ENCODE peak calls at places on chromosomes 11 and 22, in ten cellular contexts. R, Y, P, C, A, H, W, Q, X and L are unnamed samples.

GRCh38 chr11:65262775-65263174 is 1.0 kb downstream of the POLA2 start:
- DNase-seq in R (no peak), Y (peak; percentile 18), P (peak; percentile 50), C (no peak), A (no peak), H (no peak), W (no peak), Q (no peak), X (no peak), L (no peak)

GRCh38 chr11:79087957-79088318 is 352.9 kb downstream of the TENM4 start:
- DNase-seq in R (no peak), Y (peak; percentile 48), P (no peak), C (no peak), A (no peak), H (no peak), W (no peak), Q (no peak), X (peak; percentile 32), L (no peak)

GRCh38 chr22:39055658-39056057 is 15.0 kb downstream of the APOBEC3F start:
- DNase-seq in R (no peak), Y (no peak), P (no peak), C (no peak), A (no peak), H (no peak), W (no peak), Q (no peak), X (no peak), L (no peak)

GRCh38 chr11:131653244-131653643 is 282.8 kb downstream of the NTM start:
- DNase-seq in R (no peak), Y (no peak), P (no peak), C (no peak), A (no peak), H (no peak), W (no peak), Q (no peak), X (no peak), L (no peak)

GRCh38 chr22:20494978-20495860 is at the start of gene KLHL22:
- DNase-seq in R (no peak), Y (peak; percentile 65), P (peak; percentile 54), C (peak; percentile 39), A (peak; percentile 30), H (peak; percentile 37), W (peak; percentile 60), Q (peak; percentile 26), X (peak; percentile 36), L (peak; percentile 45)

GRCh38 chr11:77066229-77067023 is at the start of gene CAPN5:
- DNase-seq in R (peak; percentile 51), Y (peak; percentile 98), P (peak; percentile 88), C (peak; percentile 97), A (peak; percentile 97), H (peak; percentile 88), W (peak; percentile 89), Q (peak; percentile 92), X (peak; percentile 96), L (peak; percentile 88)

GRCh38 chr11:63889344-63889743 is 27.6 kb downstream of the RCOR2 start:
- DNase-seq in R (no peak), Y (no peak), P (no peak), C (no peak), A (no peak), H (no peak), W (no peak), Q (no peak), X (no peak), L (no peak)

GRCh38 chr11:29773656-29774264 is 243.1 kb downstream of the KCNA4 start:
- DNase-seq in R (peak; percentile 2), Y (no peak), P (no peak), C (no peak), A (no peak), H (peak; percentile 82), W (no peak), Q (no peak), X (peak; percentile 92), L (no peak)

GRCh38 chr11:7637447-7638157 is 35.7 kb downstream of the CYB5R2 start:
- DNase-seq in R (no peak), Y (peak; percentile 82), P (no peak), C (no peak), A (peak; percentile 20), H (peak; percentile 91), W (no peak), Q (peak; percentile 65), X (no peak), L (no peak)

GRCh38 chr11:114036156-114036811 is 23.2 kb upstream of the ZBTB16 start:
- DNase-seq in R (peak; percentile 14), Y (peak; percentile 91), P (peak; percentile 24), C (peak; percentile 93), A (peak; percentile 79), H (peak; percentile 84), W (peak; percentile 80), Q (peak; percentile 18), X (peak; percentile 93), L (peak; percentile 89)

GRCh38 chr22:38921801-38922200 is 35.6 kb upstream of the APOBEC3A start:
- DNase-seq in R (no peak), Y (no peak), P (no peak), C (no peak), A (no peak), H (no peak), W (no peak), Q (no peak), X (no peak), L (no peak)

GRCh38 chr11:78564037-78564888 is 10.4 kb downstream of the NARS2 start:
- DNase-seq in R (no peak), Y (peak; percentile 81), P (peak; percentile 78), C (peak; percentile 52), A (peak; percentile 91), H (peak; percentile 85), W (no peak), Q (peak; percentile 76), X (peak; percentile 74), L (peak; percentile 35)

GRCh38 chr22:20591295-20591645 is 83.9 kb downstream of the MED15 start:
- DNase-seq in R (no peak), Y (no peak), P (no peak), C (no peak), A (no peak), H (no peak), W (no peak), Q (no peak), X (no peak), L (no peak)

GRCh38 chr11:126992065-126992803 is 8.3 kb downstream of the KIRREL3 start:
- DNase-seq in R (peak; percentile 93), Y (peak; percentile 88), P (no peak), C (no peak), A (peak; percentile 81), H (peak; percentile 95), W (no peak), Q (peak; percentile 98), X (no peak), L (no peak)

GRCh38 chr22:48664586-48664985 is 1163.1 kb downstream of the BRD1 start:
- DNase-seq in R (no peak), Y (no peak), P (no peak), C (no peak), A (no peak), H (no peak), W (no peak), Q (no peak), X (no peak), L (no peak)
- TF ChIP-seq CTCF in R (no peak), Y (no peak), P (no peak), C (no peak), A (no peak), H (no peak), W (no peak), Q (no peak), X (no peak), L (no peak)

DNA sequence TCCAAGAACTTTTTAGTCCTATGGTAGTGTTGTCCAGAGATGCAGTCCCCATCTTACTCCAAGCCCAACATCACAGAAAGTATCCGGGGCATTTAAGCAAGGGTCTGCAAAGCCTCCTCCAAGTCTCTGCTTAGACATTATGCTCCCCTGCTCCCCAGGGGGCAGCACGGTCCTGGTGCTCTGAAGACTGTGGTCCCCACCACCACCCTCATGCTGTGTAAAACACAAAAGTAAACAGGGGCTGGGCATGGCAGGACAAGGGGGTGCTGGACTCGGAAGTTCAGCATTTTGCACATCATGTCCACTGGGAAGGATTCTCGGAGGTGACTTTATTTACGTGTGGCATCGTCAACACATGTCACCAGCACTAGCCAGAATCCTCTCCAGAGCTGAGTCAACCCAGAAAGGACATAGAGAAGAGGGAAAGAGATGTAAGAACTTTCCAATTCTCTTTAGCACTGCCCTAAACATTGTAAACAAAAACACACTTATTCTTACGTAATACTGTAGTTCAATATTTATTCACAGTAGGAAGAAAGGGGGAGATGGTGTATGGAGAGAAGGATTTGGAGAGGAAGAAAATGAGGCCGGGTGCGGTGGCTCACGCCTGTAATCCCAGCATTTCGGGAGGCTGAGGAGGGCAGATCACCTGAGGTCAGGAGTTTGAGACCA is 37.7 kb downstream of the TCIRG1 start:
- DNase-seq in R (no peak), Y (no peak), P (peak; percentile 11), C (peak; percentile 28), A (no peak), H (no peak), W (no peak), Q (no peak), X (peak; percentile 42), L (no peak)
- TF ChIP-seq CTCF in R (peak; percentile 25), Y (peak; percentile 9), P (no peak), C (no peak), A (peak; percentile 45), H (no peak), W (no peak), Q (peak; percentile 32), X (peak; percentile 20), L (no peak)

GRCh38 chr22:43333156-43333555 is 10.0 kb downstream of the SCUBE1 start:
- DNase-seq in R (no peak), Y (no peak), P (no peak), C (no peak), A (no peak), H (no peak), W (no peak), Q (no peak), X (no peak), L (no peak)
- TF ChIP-seq CTCF in R (no peak), Y (no peak), P (no peak), C (no peak), A (no peak), H (no peak), W (no peak), Q (no peak), X (no peak), L (no peak)

GRCh38 chr22:27681037-27681436 is 120.5 kb downstream of the MN1 start:
- DNase-seq in R (no peak), Y (no peak), P (no peak), C (no peak), A (no peak), H (no peak), W (no peak), Q (no peak), X (no peak), L (no peak)

GRCh38 chr22:27680636-27681035 is 120.9 kb downstream of the MN1 start:
- DNase-seq in R (no peak), Y (no peak), P (no peak), C (no peak), A (no peak), H (no peak), W (no peak), Q (no peak), X (no peak), L (no peak)

GRCh38 chr22:27679722-27680488 is 121.7 kb downstream of the MN1 start:
- DNase-seq in R (no peak), Y (no peak), P (no peak), C (no peak), A (no peak), H (no peak), W (no peak), Q (no peak), X (no peak), L (no peak)

GRCh38 chr22:27684856-27685255 is 116.7 kb downstream of the MN1 start:
- DNase-seq in R (no peak), Y (no peak), P (no peak), C (no peak), A (no peak), H (no peak), W (no peak), Q (peak; percentile 6), X (no peak), L (no peak)

GRCh38 chr22:27682438-27682837 is 119.1 kb downstream of the MN1 start:
- DNase-seq in R (no peak), Y (no peak), P (no peak), C (peak; percentile 38), A (no peak), H (no peak), W (no peak), Q (no peak), X (peak; percentile 58), L (no peak)
- TF ChIP-seq CTCF in R (peak; percentile 32), Y (peak; percentile 16), P (no peak), C (peak; percentile 48), A (peak; percentile 45), H (peak; percentile 13), W (no peak), Q (peak; percentile 22), X (peak; percentile 35), L (no peak)